ENCODE peak calls at places on chromosomes 4 and X, in four cellular contexts. Z, J, Y and U are unnamed samples.

GRCh38 chrX:48498374-48498809 is 10.4 kb upstream of the PORCN start:
- DNase-seq in Z (no peak), J (peak; percentile 74), Y (no peak), U (no peak)

GRCh38 chrX:136168929-136169735 is 21.8 kb downstream of the FHL1 start:
- DNase-seq in Z (peak; percentile 79), J (peak; percentile 97), Y (no peak), U (no peak)

GRCh38 chr4:89158884-89159503 is 47.7 kb downstream of the TIGD2 start:
- DNase-seq in Z (no peak), J (peak; percentile 43), Y (no peak), U (no peak)

GRCh38 chrX:7351946-7352345 is 204.0 kb upstream of the PUDP start:
- DNase-seq in Z (no peak), J (peak; percentile 59), Y (no peak), U (no peak)

GRCh38 chr4:53119685-53120084 is 246.2 kb downstream of the SCFD2 start:
- DNase-seq in Z (no peak), J (peak; percentile 75), Y (peak; percentile 56), U (no peak)

GRCh38 chrX:13965531-13965930 is 64.2 kb downstream of the GEMIN8 start:
- DNase-seq in Z (no peak), J (no peak), Y (no peak), U (no peak)

GRCh38 chr4:8775751-8776355 is 95.8 kb downstream of the HMX1 start:
- DNase-seq in Z (no peak), J (no peak), Y (no peak), U (peak; percentile 22)

GRCh38 chr4:13647012-13647411 is 19.5 kb upstream of the BOD1L1 start:
- DNase-seq in Z (no peak), J (no peak), Y (no peak), U (no peak)

GRCh38 chr4:76458829-76459228 is 23.8 kb downstream of the SHROOM3 start:
- DNase-seq in Z (no peak), J (no peak), Y (no peak), U (no peak)

GRCh38 chrX:53483838-53484420 is 49.8 kb upstream of the HSD17B10 start:
- DNase-seq in Z (no peak), J (peak; percentile 52), Y (no peak), U (no peak)

GRCh38 chr4:156154978-156155377 is 201.3 kb upstream of the CTSO start:
- DNase-seq in Z (no peak), J (no peak), Y (no peak), U (no peak)

GRCh38 chr4:113537183-113537977 is 224.2 kb downstream of the CAMK2D start:
- DNase-seq in Z (no peak), J (no peak), Y (no peak), U (no peak)

GRCh38 chr4:122480023-122480422 is 23.5 kb upstream of the IL2 start:
- DNase-seq in Z (no peak), J (peak; percentile 44), Y (no peak), U (no peak)

GRCh38 chr4:151417164-151417571 is 8.2 kb downstream of the FHIP1A start:
- DNase-seq in Z (no peak), J (no peak), Y (no peak), U (no peak)

GRCh38 chr4:25955705-25956104 is 41.7 kb downstream of the SMIM20 start:
- DNase-seq in Z (no peak), J (no peak), Y (no peak), U (no peak)

DNA sequence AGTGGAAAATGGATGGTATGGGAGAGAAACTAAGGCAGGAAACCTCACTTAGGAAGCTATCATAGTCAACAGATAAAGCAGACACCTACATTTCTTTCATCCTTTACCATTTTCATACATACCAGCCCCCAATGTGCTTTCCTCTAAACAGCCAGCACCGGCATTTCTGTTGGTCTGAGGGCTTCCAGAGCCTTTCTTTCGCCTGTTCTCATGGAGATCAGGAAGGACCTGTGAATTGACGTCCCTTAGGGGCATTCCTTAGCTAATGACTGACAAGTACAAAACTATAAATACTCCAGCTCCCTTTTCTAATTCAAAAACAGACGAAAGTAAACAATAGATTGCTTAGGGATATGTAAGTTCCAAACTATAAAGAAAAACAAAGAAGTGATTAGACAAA is 215.5 kb upstream of the CNKSR2 start:
- DNase-seq in Z (no peak), J (no peak), Y (no peak), U (no peak)
- TF ChIP-seq CTCF in Z (no peak), J (no peak), Y (no peak), U (no peak)

DNA sequence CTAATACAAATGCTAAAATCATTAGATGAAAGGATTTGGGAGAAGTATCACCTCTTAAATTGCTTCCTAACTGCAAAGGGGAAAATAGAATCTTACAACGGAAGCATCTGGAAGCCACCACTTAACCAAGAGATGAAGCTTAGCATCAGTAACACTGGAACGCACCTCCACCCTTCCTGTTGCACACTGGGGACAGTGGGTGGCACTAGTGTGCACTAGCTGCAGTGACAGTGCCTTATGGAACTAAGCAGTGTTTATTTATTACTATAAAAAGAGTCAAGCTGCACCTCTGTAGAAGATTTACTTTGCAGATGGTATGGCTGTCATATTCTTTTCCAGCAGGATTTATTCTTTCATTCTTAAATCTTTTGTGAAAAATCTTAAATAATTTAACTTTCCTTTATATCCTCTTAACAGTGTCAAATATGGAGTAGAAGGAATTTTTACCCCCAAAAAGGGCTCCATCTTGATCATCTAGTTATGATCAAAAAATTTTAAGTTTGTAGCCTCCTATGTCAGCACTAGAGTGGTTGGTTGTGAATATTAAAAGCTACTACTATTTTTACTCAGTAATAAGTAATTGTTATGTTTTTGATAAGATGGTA is 76.7 kb downstream of the SCD5 start:
- DNase-seq in Z (no peak), J (peak; percentile 26), Y (no peak), U (no peak)
- TF ChIP-seq CTCF in Z (no peak), J (peak; percentile 35), Y (no peak), U (no peak)

GRCh38 chrX:68511255-68511654 is 12.4 kb downstream of the YIPF6 start:
- DNase-seq in Z (no peak), J (peak; percentile 48), Y (no peak), U (peak; percentile 44)
- TF ChIP-seq CTCF in Z (peak; percentile 53), J (peak; percentile 77), Y (peak; percentile 53), U (peak; percentile 74)

DNA sequence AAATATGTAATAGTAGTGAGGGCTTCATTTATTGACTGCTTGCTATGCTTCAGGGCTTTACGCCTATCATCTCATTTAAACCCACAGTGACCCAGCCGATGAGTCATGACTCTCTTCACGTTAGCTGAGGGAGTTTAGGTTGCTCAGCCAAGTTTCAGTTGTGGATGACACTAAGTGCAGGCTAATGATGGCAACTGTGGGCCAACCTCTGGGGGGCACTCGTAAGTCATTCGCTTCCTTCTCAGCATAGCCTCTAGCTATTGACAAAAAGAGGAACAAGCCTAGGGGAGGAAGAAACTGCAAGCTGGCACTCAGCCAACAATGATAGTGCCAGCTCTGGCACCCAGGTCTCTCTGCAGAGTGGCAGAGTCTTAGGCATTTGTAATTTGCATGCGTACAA is 325.0 kb downstream of the ARHGAP10 start:
- DNase-seq in Z (no peak), J (peak; percentile 77), Y (no peak), U (peak; percentile 93)
- TF ChIP-seq CTCF in Z (peak; percentile 15), J (no peak), Y (no peak), U (peak; percentile 75)

GRCh38 chr4:45944000-45944399 is 179.9 kb downstream of the GABRG1 start:
- DNase-seq in Z (no peak), J (no peak), Y (no peak), U (no peak)
- TF ChIP-seq CTCF in Z (no peak), J (no peak), Y (no peak), U (no peak)

GRCh38 chr4:61786226-61786625 is 586.1 kb downstream of the ADGRL3 start:
- DNase-seq in Z (no peak), J (no peak), Y (no peak), U (no peak)
- TF ChIP-seq CTCF in Z (no peak), J (no peak), Y (no peak), U (no peak)